ENCODE peak calls at places on chromosomes 3 and 15, in four cellular contexts. One of them, this sample, is unnamed. For H3K27me3, the result is how much of the 10 kb centered on the place peaks cover.

GRCh38 chr3:151195818-151196217 is 7.2 kb downstream of the GPR171 start:
- DNase-seq in stomach: no peak
- DNase-seq in BJ: no peak
- DNase-seq in IMR-90: no peak
- DNase-seq in this sample: no peak

GRCh38 chr15:37107754-37108724 is 7.7 kb upstream of the MEIS2 start:
- DNase-seq in BJ: no peak
- DNase-seq in IMR-90: no peak
- DNase-seq in stomach: no peak
- DNase-seq in this sample: no peak

GRCh38 chr3:112351036-112351435 is 18.1 kb downstream of the CD200 start:
- DNase-seq in stomach: no peak
- DNase-seq in BJ: no peak
- DNase-seq in IMR-90: no peak
- DNase-seq in this sample: no peak

GRCh38 chr15:63458021-63458420 is 46.4 kb upstream of the USP3 start:
- DNase-seq in stomach: no peak
- DNase-seq in IMR-90: no peak
- DNase-seq in BJ: no peak
- DNase-seq in this sample: no peak

GRCh38 chr15:90315276-90315982 is 36.7 kb upstream of the ZNF774 start:
- DNase-seq in stomach: peak
- DNase-seq in IMR-90: peak
- DNase-seq in BJ: peak
- DNase-seq in this sample: no peak

GRCh38 chr3:105356988-105357387 is 9.7 kb upstream of the ALCAM start:
- DNase-seq in IMR-90: no peak
- DNase-seq in stomach: no peak
- DNase-seq in BJ: no peak
- DNase-seq in this sample: no peak

GRCh38 chr3:171953300-171954022 is 85.9 kb upstream of the FNDC3B start:
- DNase-seq in BJ: no peak
- DNase-seq in stomach: no peak
- DNase-seq in IMR-90: no peak
- DNase-seq in this sample: no peak

GRCh38 chr15:75671684-75672083 is 24.0 kb downstream of the SNX33 start:
- DNase-seq in IMR-90: no peak
- DNase-seq in stomach: no peak
- DNase-seq in BJ: no peak
- DNase-seq in this sample: no peak

GRCh38 chr3:9916734-9917680 is at the start of gene IL17RC:
- DNase-seq in BJ: peak
- DNase-seq in stomach: peak
- DNase-seq in IMR-90: peak
- DNase-seq in this sample: peak

GRCh38 chr3:66593978-66594377 is 93.2 kb upstream of the LRIG1 start:
- DNase-seq in IMR-90: peak
- DNase-seq in BJ: peak
- DNase-seq in stomach: no peak
- DNase-seq in this sample: no peak

GRCh38 chr3:52557011-52557410 is 20.6 kb downstream of the UQCC5 start:
- DNase-seq in IMR-90: no peak
- DNase-seq in BJ: no peak
- DNase-seq in stomach: no peak
- DNase-seq in this sample: no peak

GRCh38 chr3:10334042-10334441 is 13.1 kb upstream of the SEC13 start:
- DNase-seq in BJ: no peak
- DNase-seq in stomach: no peak
- DNase-seq in IMR-90: no peak
- DNase-seq in this sample: no peak

GRCh38 chr3:120449701-120450216 is 1.0 kb downstream of the FSTL1 start:
- DNase-seq in stomach: no peak
- DNase-seq in IMR-90: peak
- DNase-seq in BJ: peak
- DNase-seq in this sample: no peak

GRCh38 chr15:31230630-31231485 is 95.8 kb upstream of the KLF13 start:
- DNase-seq in IMR-90: no peak
- DNase-seq in stomach: no peak
- DNase-seq in BJ: no peak
- DNase-seq in this sample: no peak

GRCh38 chr3:15822281-15822680 is 24.5 kb upstream of the ANKRD28 start:
- DNase-seq in stomach: no peak
- DNase-seq in BJ: no peak
- DNase-seq in IMR-90: no peak
- DNase-seq in this sample: no peak

GRCh38 chr15:61112231-61112630 is 116.9 kb downstream of the RORA start:
- DNase-seq in stomach: no peak
- DNase-seq in BJ: no peak
- DNase-seq in IMR-90: no peak
- DNase-seq in this sample: no peak

GRCh38 chr3:50126287-50127211 is 28.6 kb upstream of the SEMA3F start:
- DNase-seq in IMR-90: peak
- DNase-seq in stomach: peak
- DNase-seq in BJ: peak
- DNase-seq in this sample: no peak

GRCh38 chr15:50797926-50798325 is 32.4 kb upstream of the SPPL2A start:
- DNase-seq in stomach: no peak
- DNase-seq in BJ: no peak
- DNase-seq in IMR-90: no peak
- DNase-seq in this sample: no peak

GRCh38 chr3:63753995-63754394 is 65.1 kb upstream of the C3orf49 start:
- DNase-seq in IMR-90: no peak
- DNase-seq in BJ: no peak
- DNase-seq in stomach: no peak
- DNase-seq in this sample: no peak

GRCh38 chr3:10667269-10667668 is 148.8 kb upstream of the SLC6A11 start:
- DNase-seq in stomach: no peak
- DNase-seq in BJ: no peak
- DNase-seq in IMR-90: no peak
- DNase-seq in this sample: no peak

GRCh38 chr3:124351430-124352142 is 359.7 kb upstream of the ROPN1 start:
- DNase-seq in IMR-90: peak
- DNase-seq in BJ: peak
- DNase-seq in stomach: no peak
- DNase-seq in this sample: no peak

GRCh38 chr3:124346487-124346886 is 354.6 kb upstream of the ROPN1 start:
- DNase-seq in IMR-90: no peak
- DNase-seq in stomach: no peak
- DNase-seq in BJ: no peak
- DNase-seq in this sample: no peak

GRCh38 chr3:124345845-124346244 is 353.9 kb upstream of the ROPN1 start:
- DNase-seq in stomach: no peak
- DNase-seq in BJ: no peak
- DNase-seq in IMR-90: no peak
- DNase-seq in this sample: no peak

GRCh38 chr3:124352143-124352528 is 360.2 kb upstream of the ROPN1 start:
- DNase-seq in BJ: no peak
- DNase-seq in stomach: no peak
- DNase-seq in IMR-90: no peak
- DNase-seq in this sample: no peak

GRCh38 chr3:124347418-124347817 is 355.5 kb upstream of the ROPN1 start:
- DNase-seq in stomach: no peak
- DNase-seq in BJ: no peak
- DNase-seq in IMR-90: no peak
- DNase-seq in this sample: no peak
- TF ChIP-seq CTCF in stomach: no peak
- TF ChIP-seq CTCF in BJ: no peak
- TF ChIP-seq CTCF in IMR-90: no peak
- TF ChIP-seq CTCF in this sample: no peak

DNA sequence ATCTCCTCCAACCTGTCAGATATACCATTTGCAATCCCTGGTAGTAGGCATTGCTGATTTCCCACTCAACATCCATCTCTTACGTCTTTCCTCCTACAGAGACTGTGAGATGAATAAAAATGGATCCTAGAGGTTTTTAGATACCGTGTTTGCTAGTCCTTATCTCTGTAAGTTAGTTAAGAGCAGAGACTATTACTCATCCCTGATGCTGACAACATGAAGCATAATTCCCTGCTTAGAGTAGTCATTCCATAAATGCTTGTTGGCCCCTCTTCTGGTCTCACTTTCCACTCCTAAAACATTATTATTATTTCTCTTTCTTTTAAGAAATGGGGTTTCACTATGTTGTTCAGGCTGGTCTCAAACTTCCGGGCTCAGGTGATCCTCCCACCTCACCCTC is 136.2 kb downstream of the RTP4 start:
- DNase-seq in IMR-90: no peak
- DNase-seq in stomach: no peak
- DNase-seq in BJ: no peak
- DNase-seq in this sample: no peak
- H3K27me3 ChIP-seq in IMR-90: under half
- H3K27me3 ChIP-seq in stomach: under half
- H3K27me3 ChIP-seq in BJ: under half
- H3K27me3 ChIP-seq in this sample: under half

GRCh38 chr3:46987485-46988401 is 8.3 kb downstream of the NBEAL2 start:
- DNase-seq in BJ: no peak
- DNase-seq in IMR-90: no peak
- DNase-seq in stomach: peak
- DNase-seq in this sample: peak
- TF ChIP-seq CTCF in BJ: no peak
- TF ChIP-seq CTCF in IMR-90: no peak
- TF ChIP-seq CTCF in stomach: no peak
- TF ChIP-seq CTCF in this sample: no peak

GRCh38 chr3:45056608-45057301 is 30.7 kb downstream of the CLEC3B start:
- DNase-seq in stomach: no peak
- DNase-seq in IMR-90: no peak
- DNase-seq in BJ: no peak
- DNase-seq in this sample: no peak

GRCh38 chr3:45055032-45055410 is 28.9 kb downstream of the CLEC3B start:
- DNase-seq in BJ: peak
- DNase-seq in stomach: no peak
- DNase-seq in IMR-90: peak
- DNase-seq in this sample: no peak

GRCh38 chr3:45054196-45054857 is 28.2 kb downstream of the CLEC3B start:
- DNase-seq in BJ: peak
- DNase-seq in stomach: no peak
- DNase-seq in IMR-90: peak
- DNase-seq in this sample: no peak

GRCh38 chr3:45057557-45057956 is 31.5 kb downstream of the CLEC3B start:
- DNase-seq in IMR-90: no peak
- DNase-seq in stomach: no peak
- DNase-seq in BJ: no peak
- DNase-seq in this sample: no peak

GRCh38 chr3:45055411-45056143 is 29.5 kb downstream of the CLEC3B start:
- DNase-seq in BJ: peak
- DNase-seq in stomach: no peak
- DNase-seq in IMR-90: peak
- DNase-seq in this sample: no peak
- H3K27me3 ChIP-seq in BJ: under half
- H3K27me3 ChIP-seq in stomach: under half
- H3K27me3 ChIP-seq in IMR-90: under half
- H3K27me3 ChIP-seq in this sample: under half

GRCh38 chr3:138112362-138112761 is 3.0 kb downstream of the DZIP1L start:
- DNase-seq in BJ: no peak
- DNase-seq in stomach: no peak
- DNase-seq in IMR-90: no peak
- DNase-seq in this sample: no peak
- TF ChIP-seq CTCF in BJ: no peak
- TF ChIP-seq CTCF in stomach: no peak
- TF ChIP-seq CTCF in IMR-90: no peak
- TF ChIP-seq CTCF in this sample: no peak

DNA sequence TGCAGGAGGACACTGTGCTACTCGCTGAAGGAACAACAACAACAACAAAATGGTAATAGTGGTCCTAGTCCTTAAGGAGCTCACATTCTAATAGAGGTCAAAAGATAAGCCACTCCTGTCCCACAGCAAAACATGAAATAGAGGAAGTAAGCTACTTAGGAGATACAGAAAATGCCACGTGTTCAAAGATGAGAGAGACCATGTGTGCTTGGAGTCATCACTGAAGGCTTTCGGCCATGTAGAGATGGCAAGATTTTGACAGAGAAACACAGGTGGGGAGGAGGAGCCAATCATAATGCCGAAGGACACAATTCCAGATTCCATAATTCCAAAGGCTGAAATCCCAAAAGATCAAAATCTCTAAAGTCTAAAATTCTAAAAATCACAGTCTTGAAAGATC is 24.8 kb upstream of the RIOX2 start:
- DNase-seq in stomach: no peak
- DNase-seq in IMR-90: no peak
- DNase-seq in BJ: no peak
- DNase-seq in this sample: no peak
- H3K27me3 ChIP-seq in stomach: under half
- H3K27me3 ChIP-seq in IMR-90: under half
- H3K27me3 ChIP-seq in BJ: under half
- H3K27me3 ChIP-seq in this sample: under half

GRCh38 chr15:100057281-100057680 is 284.5 kb downstream of the ADAMTS17 start:
- DNase-seq in stomach: no peak
- DNase-seq in IMR-90: no peak
- DNase-seq in BJ: no peak
- DNase-seq in this sample: no peak
- TF ChIP-seq CTCF in stomach: no peak
- TF ChIP-seq CTCF in IMR-90: no peak
- TF ChIP-seq CTCF in BJ: no peak
- TF ChIP-seq CTCF in this sample: no peak

This sample was measured in CD4-positive, alpha-beta T cell.